ENCODE peak calls at places on chromosomes 5 and 9, in four cellular contexts. One of them, this sample, is unnamed.

GRCh38 chr9:116555556-116556180 is 131.4 kb upstream of the TRIM32 start:
- DNase-seq in globus pallidus: no peak
- DNase-seq in stimulated activated CD4-positive, alpha-beta T cell treated with anti-CD3 and anti-CD28 coated beads, Interleukin-15, amount 100 ng/mL, for 24 hours: no peak
- DNase-seq in ACHN: no peak
- DNase-seq in this sample: no peak

GRCh38 chr5:1654786-1655495 is 131.2 kb upstream of the LPCAT1 start:
- DNase-seq in ACHN: no peak
- DNase-seq in stimulated activated CD4-positive, alpha-beta T cell treated with anti-CD3 and anti-CD28 coated beads, Interleukin-15, amount 100 ng/mL, for 24 hours: no peak
- DNase-seq in globus pallidus: no peak
- DNase-seq in this sample: no peak

GRCh38 chr5:41325074-41325473 is 111.7 kb upstream of the C6 start:
- DNase-seq in globus pallidus: no peak
- DNase-seq in stimulated activated CD4-positive, alpha-beta T cell treated with anti-CD3 and anti-CD28 coated beads, Interleukin-15, amount 100 ng/mL, for 24 hours: no peak
- DNase-seq in ACHN: no peak
- DNase-seq in this sample: no peak

GRCh38 chr9:114551750-114552685 is 35.6 kb upstream of the ATP6V1G1 start:
- DNase-seq in globus pallidus: no peak
- DNase-seq in ACHN: peak; percentile 96
- DNase-seq in stimulated activated CD4-positive, alpha-beta T cell treated with anti-CD3 and anti-CD28 coated beads, Interleukin-15, amount 100 ng/mL, for 24 hours: no peak
- DNase-seq in this sample: no peak

GRCh38 chr9:83385317-83385716 is 152.9 kb downstream of the FRMD3 start:
- DNase-seq in globus pallidus: no peak
- DNase-seq in ACHN: no peak
- DNase-seq in stimulated activated CD4-positive, alpha-beta T cell treated with anti-CD3 and anti-CD28 coated beads, Interleukin-15, amount 100 ng/mL, for 24 hours: no peak
- DNase-seq in this sample: no peak

GRCh38 chr5:143887901-143888648 is 76.1 kb downstream of the HMHB1 start:
- DNase-seq in globus pallidus: no peak
- DNase-seq in ACHN: peak; percentile 8
- DNase-seq in stimulated activated CD4-positive, alpha-beta T cell treated with anti-CD3 and anti-CD28 coated beads, Interleukin-15, amount 100 ng/mL, for 24 hours: no peak
- DNase-seq in this sample: no peak

GRCh38 chr5:120254385-120254784 is 209.7 kb upstream of the PRR16 start:
- DNase-seq in stimulated activated CD4-positive, alpha-beta T cell treated with anti-CD3 and anti-CD28 coated beads, Interleukin-15, amount 100 ng/mL, for 24 hours: no peak
- DNase-seq in ACHN: no peak
- DNase-seq in globus pallidus: no peak
- DNase-seq in this sample: no peak

GRCh38 chr9:68651280-68651893 is 53.7 kb upstream of the PIP5K1B start:
- DNase-seq in ACHN: no peak
- DNase-seq in globus pallidus: no peak
- DNase-seq in stimulated activated CD4-positive, alpha-beta T cell treated with anti-CD3 and anti-CD28 coated beads, Interleukin-15, amount 100 ng/mL, for 24 hours: peak; percentile 9
- DNase-seq in this sample: peak; percentile 3

GRCh38 chr5:76498328-76498727 is 95.2 kb downstream of the IQGAP2 start:
- DNase-seq in globus pallidus: no peak
- DNase-seq in ACHN: no peak
- DNase-seq in stimulated activated CD4-positive, alpha-beta T cell treated with anti-CD3 and anti-CD28 coated beads, Interleukin-15, amount 100 ng/mL, for 24 hours: no peak
- DNase-seq in this sample: no peak

GRCh38 chr5:96326902-96327301 is 106.1 kb downstream of the PCSK1 start:
- DNase-seq in globus pallidus: no peak
- DNase-seq in stimulated activated CD4-positive, alpha-beta T cell treated with anti-CD3 and anti-CD28 coated beads, Interleukin-15, amount 100 ng/mL, for 24 hours: no peak
- DNase-seq in ACHN: no peak
- DNase-seq in this sample: no peak

GRCh38 chr9:87567566-87567965 is 69.9 kb downstream of the DAPK1 start:
- DNase-seq in ACHN: peak; percentile 43
- DNase-seq in stimulated activated CD4-positive, alpha-beta T cell treated with anti-CD3 and anti-CD28 coated beads, Interleukin-15, amount 100 ng/mL, for 24 hours: no peak
- DNase-seq in globus pallidus: no peak
- DNase-seq in this sample: no peak

GRCh38 chr5:36607114-36607561 is 732 bp downstream of the SLC1A3 start:
- DNase-seq in stimulated activated CD4-positive, alpha-beta T cell treated with anti-CD3 and anti-CD28 coated beads, Interleukin-15, amount 100 ng/mL, for 24 hours: peak; percentile 7
- DNase-seq in globus pallidus: peak; percentile 86
- DNase-seq in ACHN: peak; percentile 3
- DNase-seq in this sample: no peak

GRCh38 chr5:23419115-23419514 is 88.3 kb upstream of the PRDM9 start:
- DNase-seq in stimulated activated CD4-positive, alpha-beta T cell treated with anti-CD3 and anti-CD28 coated beads, Interleukin-15, amount 100 ng/mL, for 24 hours: no peak
- DNase-seq in ACHN: no peak
- DNase-seq in globus pallidus: no peak
- DNase-seq in this sample: no peak

GRCh38 chr5:96220610-96221390 is 212.2 kb downstream of the PCSK1 start:
- DNase-seq in globus pallidus: no peak
- DNase-seq in ACHN: no peak
- DNase-seq in stimulated activated CD4-positive, alpha-beta T cell treated with anti-CD3 and anti-CD28 coated beads, Interleukin-15, amount 100 ng/mL, for 24 hours: peak; percentile 19
- DNase-seq in this sample: peak; percentile 32

GRCh38 chr5:55625603-55625875 is 86.6 kb downstream of the SLC38A9 start:
- DNase-seq in stimulated activated CD4-positive, alpha-beta T cell treated with anti-CD3 and anti-CD28 coated beads, Interleukin-15, amount 100 ng/mL, for 24 hours: no peak
- DNase-seq in globus pallidus: no peak
- DNase-seq in ACHN: no peak
- DNase-seq in this sample: no peak

GRCh38 chr5:20832204-20833080 is 844.4 kb upstream of the CDH18 start:
- DNase-seq in stimulated activated CD4-positive, alpha-beta T cell treated with anti-CD3 and anti-CD28 coated beads, Interleukin-15, amount 100 ng/mL, for 24 hours: no peak
- DNase-seq in ACHN: no peak
- DNase-seq in globus pallidus: peak; percentile 0
- DNase-seq in this sample: no peak

GRCh38 chr5:148912714-148913398 is 86.4 kb downstream of the ADRB2 start:
- DNase-seq in globus pallidus: no peak
- DNase-seq in ACHN: peak; percentile 92
- DNase-seq in stimulated activated CD4-positive, alpha-beta T cell treated with anti-CD3 and anti-CD28 coated beads, Interleukin-15, amount 100 ng/mL, for 24 hours: no peak
- DNase-seq in this sample: no peak

GRCh38 chr9:34125681-34126206 is 754 bp downstream of the DCAF12 start:
- DNase-seq in globus pallidus: peak; percentile 6
- DNase-seq in ACHN: peak; percentile 27
- DNase-seq in stimulated activated CD4-positive, alpha-beta T cell treated with anti-CD3 and anti-CD28 coated beads, Interleukin-15, amount 100 ng/mL, for 24 hours: peak; percentile 18
- DNase-seq in this sample: peak; percentile 28

GRCh38 chr5:132090107-132090506 is 16.5 kb downstream of the CSF2 start:
- DNase-seq in ACHN: peak; percentile 79
- DNase-seq in stimulated activated CD4-positive, alpha-beta T cell treated with anti-CD3 and anti-CD28 coated beads, Interleukin-15, amount 100 ng/mL, for 24 hours: no peak
- DNase-seq in globus pallidus: no peak
- DNase-seq in this sample: peak; percentile 62

GRCh38 chr5:122576266-122577016 is 198.4 kb upstream of the SNX2 start:
- DNase-seq in stimulated activated CD4-positive, alpha-beta T cell treated with anti-CD3 and anti-CD28 coated beads, Interleukin-15, amount 100 ng/mL, for 24 hours: no peak
- DNase-seq in globus pallidus: no peak
- DNase-seq in ACHN: no peak
- DNase-seq in this sample: no peak

GRCh38 chr5:133225671-133226152 is 173.9 kb downstream of the HSPA4 start:
- DNase-seq in globus pallidus: no peak
- DNase-seq in ACHN: peak; percentile 40
- DNase-seq in stimulated activated CD4-positive, alpha-beta T cell treated with anti-CD3 and anti-CD28 coated beads, Interleukin-15, amount 100 ng/mL, for 24 hours: no peak
- DNase-seq in this sample: no peak

GRCh38 chr9:87350915-87351314 is 146.8 kb upstream of the DAPK1 start:
- DNase-seq in stimulated activated CD4-positive, alpha-beta T cell treated with anti-CD3 and anti-CD28 coated beads, Interleukin-15, amount 100 ng/mL, for 24 hours: no peak
- DNase-seq in globus pallidus: no peak
- DNase-seq in ACHN: no peak
- DNase-seq in this sample: no peak

GRCh38 chr9:124835026-124835501 is 18.2 kb upstream of the WDR38 start:
- DNase-seq in globus pallidus: no peak
- DNase-seq in ACHN: peak; percentile 66
- DNase-seq in stimulated activated CD4-positive, alpha-beta T cell treated with anti-CD3 and anti-CD28 coated beads, Interleukin-15, amount 100 ng/mL, for 24 hours: no peak
- DNase-seq in this sample: no peak

GRCh38 chr5:171444582-171444981 is 25.1 kb downstream of the FGF18 start:
- DNase-seq in globus pallidus: no peak
- DNase-seq in ACHN: no peak
- DNase-seq in stimulated activated CD4-positive, alpha-beta T cell treated with anti-CD3 and anti-CD28 coated beads, Interleukin-15, amount 100 ng/mL, for 24 hours: no peak
- DNase-seq in this sample: no peak

GRCh38 chr9:76887003-76887821 is 18.7 kb downstream of the PRUNE2 start:
- DNase-seq in stimulated activated CD4-positive, alpha-beta T cell treated with anti-CD3 and anti-CD28 coated beads, Interleukin-15, amount 100 ng/mL, for 24 hours: no peak
- DNase-seq in ACHN: peak; percentile 55
- DNase-seq in globus pallidus: no peak
- DNase-seq in this sample: no peak